ENCODE peak calls at places on chromosome 13, in six cellular contexts. One of them, this sample, is unnamed.

GRCh38 chr13:82647540-82647939 is 1234.7 kb downstream of the SLITRK1 start:
- DNase-seq in AG09319: no peak
- DNase-seq in cardiac muscle cell: no peak
- DNase-seq in endothelial cell: no peak
- DNase-seq in ovary: no peak
- DNase-seq in hepatocyte: no peak
- DNase-seq in this sample: no peak

GRCh38 chr13:76330756-76331155 is 555.4 kb downstream of the KCTD12 start:
- DNase-seq in AG09319: no peak
- DNase-seq in cardiac muscle cell: no peak
- DNase-seq in endothelial cell: no peak
- DNase-seq in ovary: no peak
- DNase-seq in hepatocyte: no peak
- DNase-seq in this sample: no peak

GRCh38 chr13:63433546-63434150 is 2018.0 kb upstream of the PCDH20 start:
- DNase-seq in AG09319: no peak
- DNase-seq in cardiac muscle cell: no peak
- DNase-seq in endothelial cell: no peak
- DNase-seq in ovary: no peak
- DNase-seq in hepatocyte: no peak
- DNase-seq in this sample: no peak

GRCh38 chr13:65966991-65967451 is 1263.1 kb downstream of the PCDH9 start:
- DNase-seq in AG09319: no peak
- DNase-seq in cardiac muscle cell: peak
- DNase-seq in endothelial cell: no peak
- DNase-seq in ovary: no peak
- DNase-seq in hepatocyte: peak
- DNase-seq in this sample: no peak

GRCh38 chr13:76903544-76904162 is 17.4 kb upstream of the KCTD12 start:
- DNase-seq in AG09319: no peak
- DNase-seq in cardiac muscle cell: peak
- DNase-seq in endothelial cell: peak
- DNase-seq in ovary: peak
- DNase-seq in hepatocyte: peak
- DNase-seq in this sample: peak

GRCh38 chr13:48904668-48905290 is 70.9 kb upstream of the FNDC3A start:
- DNase-seq in AG09319: no peak
- DNase-seq in cardiac muscle cell: no peak
- DNase-seq in endothelial cell: no peak
- DNase-seq in ovary: no peak
- DNase-seq in hepatocyte: no peak
- DNase-seq in this sample: no peak

GRCh38 chr13:45178349-45179142 is 22.3 kb downstream of the KCTD4 start:
- DNase-seq in AG09319: no peak
- DNase-seq in cardiac muscle cell: peak
- DNase-seq in endothelial cell: no peak
- DNase-seq in ovary: no peak
- DNase-seq in hepatocyte: peak
- DNase-seq in this sample: no peak

GRCh38 chr13:33355470-33355869 is 69.9 kb upstream of the STARD13 start:
- DNase-seq in AG09319: peak
- DNase-seq in cardiac muscle cell: peak
- DNase-seq in endothelial cell: no peak
- DNase-seq in ovary: no peak
- DNase-seq in hepatocyte: no peak
- DNase-seq in this sample: no peak

GRCh38 chr13:95388420-95389079 is 87.3 kb upstream of the ABCC4 start:
- DNase-seq in AG09319: no peak
- DNase-seq in cardiac muscle cell: no peak
- DNase-seq in endothelial cell: no peak
- DNase-seq in ovary: no peak
- DNase-seq in hepatocyte: no peak
- DNase-seq in this sample: no peak

GRCh38 chr13:44397766-44398223 is 24.2 kb downstream of the SERP2 start:
- DNase-seq in AG09319: no peak
- DNase-seq in cardiac muscle cell: peak
- DNase-seq in endothelial cell: no peak
- DNase-seq in ovary: no peak
- DNase-seq in hepatocyte: no peak
- DNase-seq in this sample: no peak

GRCh38 chr13:23235994-23236393 is 55.2 kb downstream of the SGCG start:
- DNase-seq in AG09319: no peak
- DNase-seq in cardiac muscle cell: no peak
- DNase-seq in endothelial cell: no peak
- DNase-seq in ovary: no peak
- DNase-seq in hepatocyte: no peak
- DNase-seq in this sample: no peak

GRCh38 chr13:109096101-109096500 is 466.7 kb downstream of the MYO16 start:
- DNase-seq in AG09319: no peak
- DNase-seq in cardiac muscle cell: no peak
- DNase-seq in endothelial cell: no peak
- DNase-seq in ovary: no peak
- DNase-seq in hepatocyte: no peak
- DNase-seq in this sample: no peak

GRCh38 chr13:51997641-51998330 is 13.5 kb downstream of the ATP7B start:
- DNase-seq in AG09319: no peak
- DNase-seq in cardiac muscle cell: no peak
- DNase-seq in endothelial cell: no peak
- DNase-seq in ovary: no peak
- DNase-seq in hepatocyte: peak
- DNase-seq in this sample: no peak

GRCh38 chr13:33099860-33100259 is 83.6 kb downstream of the KL start:
- DNase-seq in AG09319: no peak
- DNase-seq in cardiac muscle cell: no peak
- DNase-seq in endothelial cell: no peak
- DNase-seq in ovary: no peak
- DNase-seq in hepatocyte: no peak
- DNase-seq in this sample: no peak

GRCh38 chr13:110507678-110508381 is 53.7 kb downstream of the RAB20 start:
- DNase-seq in AG09319: no peak
- DNase-seq in cardiac muscle cell: no peak
- DNase-seq in endothelial cell: no peak
- DNase-seq in ovary: no peak
- DNase-seq in hepatocyte: peak
- DNase-seq in this sample: no peak
- TF ChIP-seq CTCF in AG09319: no peak
- TF ChIP-seq CTCF in cardiac muscle cell: peak
- TF ChIP-seq CTCF in endothelial cell: no peak
- TF ChIP-seq CTCF in ovary: no peak
- TF ChIP-seq CTCF in hepatocyte: peak
- TF ChIP-seq CTCF in this sample: no peak

GRCh38 chr13:50969691-50970090 is 60.1 kb downstream of the RNASEH2B start:
- DNase-seq in AG09319: no peak
- DNase-seq in cardiac muscle cell: peak
- DNase-seq in endothelial cell: no peak
- DNase-seq in ovary: no peak
- DNase-seq in hepatocyte: peak
- DNase-seq in this sample: no peak
- TF ChIP-seq CTCF in AG09319: no peak
- TF ChIP-seq CTCF in cardiac muscle cell: no peak
- TF ChIP-seq CTCF in endothelial cell: no peak
- TF ChIP-seq CTCF in ovary: no peak
- TF ChIP-seq CTCF in hepatocyte: peak
- TF ChIP-seq CTCF in this sample: no peak

GRCh38 chr13:74103970-74104555 is 30.1 kb downstream of the KLF12 start:
- DNase-seq in AG09319: no peak
- DNase-seq in cardiac muscle cell: no peak
- DNase-seq in endothelial cell: no peak
- DNase-seq in ovary: no peak
- DNase-seq in hepatocyte: no peak
- DNase-seq in this sample: no peak
- TF ChIP-seq CTCF in AG09319: no peak
- TF ChIP-seq CTCF in cardiac muscle cell: no peak
- TF ChIP-seq CTCF in endothelial cell: no peak
- TF ChIP-seq CTCF in ovary: no peak
- TF ChIP-seq CTCF in hepatocyte: no peak
- TF ChIP-seq CTCF in this sample: no peak

DNA sequence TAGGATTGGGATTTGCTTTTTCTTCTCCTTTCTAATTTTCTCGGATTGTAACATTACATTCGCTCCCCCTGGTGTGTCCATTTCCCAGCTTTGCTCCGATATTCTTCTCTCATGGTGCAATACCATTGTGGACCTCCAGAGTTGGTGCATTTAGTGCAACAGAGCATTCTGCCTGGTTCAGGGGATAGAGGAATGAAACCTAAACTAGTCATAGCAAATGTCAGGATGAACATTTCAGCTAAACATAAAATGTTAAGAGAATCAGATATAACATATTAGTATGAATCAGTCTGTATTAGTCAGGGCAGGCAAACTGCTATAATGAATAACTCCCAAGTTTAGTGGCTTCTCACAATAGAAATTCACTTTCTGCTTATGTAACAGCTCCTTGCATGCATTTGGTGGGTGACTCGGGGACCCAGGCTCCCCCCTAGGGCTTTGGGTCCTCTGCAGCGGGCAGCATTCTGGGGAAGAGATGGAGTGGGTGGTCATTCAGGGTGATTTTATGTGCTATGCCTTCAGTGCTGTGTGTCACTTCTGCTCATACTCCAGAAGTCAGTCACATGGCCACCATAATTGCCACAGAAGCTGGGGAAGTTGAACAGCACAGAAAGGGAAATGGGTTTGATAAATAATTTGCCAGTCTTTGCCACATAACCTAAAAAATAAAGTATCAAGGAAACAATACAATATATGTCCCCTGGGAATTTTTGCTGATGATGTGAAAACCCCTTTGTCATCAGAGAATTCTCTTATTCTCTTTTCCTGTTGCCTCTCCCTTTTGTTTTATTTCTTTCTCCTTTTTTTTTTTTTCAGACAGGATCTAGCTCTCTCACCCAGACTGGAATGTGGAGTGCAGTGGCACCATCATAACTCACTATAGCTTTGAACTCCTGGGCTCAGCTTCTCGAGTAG is 111.0 kb downstream of the HSPH1 start:
- DNase-seq in AG09319: no peak
- DNase-seq in cardiac muscle cell: peak
- DNase-seq in endothelial cell: no peak
- DNase-seq in ovary: no peak
- DNase-seq in hepatocyte: no peak
- DNase-seq in this sample: no peak
- TF ChIP-seq CTCF in AG09319: no peak
- TF ChIP-seq CTCF in cardiac muscle cell: peak
- TF ChIP-seq CTCF in endothelial cell: no peak
- TF ChIP-seq CTCF in ovary: no peak
- TF ChIP-seq CTCF in hepatocyte: no peak
- TF ChIP-seq CTCF in this sample: peak

GRCh38 chr13:99042851-99043250 is 65.0 kb upstream of the DOCK9 start:
- DNase-seq in AG09319: no peak
- DNase-seq in cardiac muscle cell: no peak
- DNase-seq in endothelial cell: no peak
- DNase-seq in ovary: no peak
- DNase-seq in hepatocyte: no peak
- DNase-seq in this sample: no peak

GRCh38 chr13:99039718-99040280 is 61.9 kb upstream of the DOCK9 start:
- DNase-seq in AG09319: no peak
- DNase-seq in cardiac muscle cell: no peak
- DNase-seq in endothelial cell: no peak
- DNase-seq in ovary: no peak
- DNase-seq in hepatocyte: no peak
- DNase-seq in this sample: no peak

GRCh38 chr13:99041337-99041736 is 63.5 kb upstream of the DOCK9 start:
- DNase-seq in AG09319: no peak
- DNase-seq in cardiac muscle cell: no peak
- DNase-seq in endothelial cell: no peak
- DNase-seq in ovary: no peak
- DNase-seq in hepatocyte: no peak
- DNase-seq in this sample: no peak

GRCh38 chr13:99041788-99042187 is 63.9 kb upstream of the DOCK9 start:
- DNase-seq in AG09319: no peak
- DNase-seq in cardiac muscle cell: no peak
- DNase-seq in endothelial cell: no peak
- DNase-seq in ovary: no peak
- DNase-seq in hepatocyte: no peak
- DNase-seq in this sample: no peak

GRCh38 chr13:99040536-99041141 is 62.8 kb upstream of the DOCK9 start:
- DNase-seq in AG09319: no peak
- DNase-seq in cardiac muscle cell: no peak
- DNase-seq in endothelial cell: no peak
- DNase-seq in ovary: no peak
- DNase-seq in hepatocyte: no peak
- DNase-seq in this sample: no peak
- TF ChIP-seq CTCF in AG09319: no peak
- TF ChIP-seq CTCF in cardiac muscle cell: no peak
- TF ChIP-seq CTCF in endothelial cell: no peak
- TF ChIP-seq CTCF in ovary: no peak
- TF ChIP-seq CTCF in hepatocyte: no peak
- TF ChIP-seq CTCF in this sample: no peak

DNA sequence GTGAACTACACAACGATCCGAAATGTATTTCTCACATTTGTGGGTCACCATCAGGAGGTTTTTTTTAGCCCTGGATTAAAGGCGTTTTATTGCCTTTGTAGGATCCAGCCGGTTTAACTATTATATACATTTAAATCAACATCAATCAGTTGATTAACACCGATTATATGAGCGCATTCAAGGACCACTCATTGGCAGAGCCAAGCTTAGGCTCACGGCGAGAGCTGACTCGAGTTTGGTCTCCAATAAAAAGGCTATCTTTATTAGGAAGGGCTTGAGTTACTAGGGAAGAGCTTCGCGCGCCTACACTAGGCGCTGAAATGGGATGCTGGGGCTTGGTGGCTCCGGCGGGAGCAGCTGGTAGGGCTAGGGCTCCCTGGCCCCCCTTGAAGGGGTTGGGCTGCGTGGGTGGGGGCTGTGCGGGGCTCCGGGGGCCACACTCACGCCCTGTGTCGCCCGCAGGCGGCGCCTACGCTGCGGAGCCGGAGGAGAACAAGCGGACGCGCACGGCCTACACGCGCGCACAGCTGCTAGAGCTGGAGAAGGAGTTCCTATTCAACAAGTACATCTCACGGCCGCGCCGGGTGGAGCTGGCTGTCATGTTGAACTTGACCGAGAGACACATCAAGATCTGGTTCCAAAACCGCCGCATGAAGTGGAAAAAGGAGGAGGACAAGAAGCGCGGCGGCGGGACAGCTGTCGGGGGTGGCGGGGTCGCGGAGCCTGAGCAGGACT is 4.2 kb downstream of the PDX1 start:
- DNase-seq in AG09319: no peak
- DNase-seq in cardiac muscle cell: no peak
- DNase-seq in endothelial cell: no peak
- DNase-seq in ovary: no peak
- DNase-seq in hepatocyte: no peak
- DNase-seq in this sample: no peak
- TF ChIP-seq CTCF in AG09319: no peak
- TF ChIP-seq CTCF in cardiac muscle cell: no peak
- TF ChIP-seq CTCF in endothelial cell: no peak
- TF ChIP-seq CTCF in ovary: no peak
- TF ChIP-seq CTCF in hepatocyte: no peak
- TF ChIP-seq CTCF in this sample: no peak

GRCh38 chr13:112968910-112969691 is at the start of gene MCF2L:
- DNase-seq in AG09319: peak
- DNase-seq in cardiac muscle cell: peak
- DNase-seq in endothelial cell: no peak
- DNase-seq in ovary: peak
- DNase-seq in hepatocyte: peak
- DNase-seq in this sample: no peak
- TF ChIP-seq CTCF in AG09319: peak
- TF ChIP-seq CTCF in cardiac muscle cell: peak
- TF ChIP-seq CTCF in endothelial cell: no peak
- TF ChIP-seq CTCF in ovary: no peak
- TF ChIP-seq CTCF in hepatocyte: peak
- TF ChIP-seq CTCF in this sample: no peak

This sample was measured in mesothelial cell of epicardium.